ENCODE peak calls at places on chromosomes 12 and 14, in four cellular contexts. I, L, W and A are unnamed samples.

GRCh38 chr12:14774074-14774943 is 29.0 kb downstream of the WBP11 start:
- DNase-seq in I (peak), L (peak), W (peak), A (peak)

GRCh38 chr14:106840258-106840657 is 1313.9 kb downstream of the TMEM121 start:
- DNase-seq in I (no peak), L (no peak), W (no peak), A (no peak)

GRCh38 chr14:49977126-49977841 is 84.4 kb downstream of the ARF6 start:
- DNase-seq in I (no peak), L (no peak), W (no peak), A (no peak)

GRCh38 chr14:22387776-22388241 is 201.2 kb downstream of the DAD1 start:
- DNase-seq in I (no peak), L (peak), W (no peak), A (no peak)

GRCh38 chr14:101813171-101813759 is 51.8 kb downstream of the PPP2R5C start:
- DNase-seq in I (no peak), L (no peak), W (no peak), A (no peak)

GRCh38 chr12:104201238-104202001 is 14.2 kb upstream of the TXNRD1 start:
- DNase-seq in I (peak), L (peak), W (peak), A (peak)

GRCh38 chr12:51448618-51449256 is 24.1 kb downstream of the SLC4A8 start:
- DNase-seq in I (no peak), L (no peak), W (no peak), A (no peak)

GRCh38 chr12:77724367-77724957 is 106.2 kb upstream of the NAV3 start:
- DNase-seq in I (peak), L (peak), W (no peak), A (peak)

GRCh38 chr12:12736759-12737676 is 19.9 kb downstream of the CDKN1B start:
- DNase-seq in I (peak), L (no peak), W (no peak), A (peak)

GRCh38 chr12:84508325-84508861 is 404.2 kb downstream of the SLC6A15 start:
- DNase-seq in I (no peak), L (peak), W (no peak), A (peak)

GRCh38 chr14:67409461-67409860 is 2.5 kb downstream of the PLEK2 start:
- DNase-seq in I (no peak), L (no peak), W (no peak), A (no peak)

GRCh38 chr12:9345163-9345562 is 137.0 kb upstream of the PZP start:
- DNase-seq in I (no peak), L (no peak), W (no peak), A (no peak)

GRCh38 chr12:81375969-81376368 is 298.1 kb downstream of the ACSS3 start:
- DNase-seq in I (no peak), L (no peak), W (no peak), A (no peak)

GRCh38 chr14:54483848-54484247 is 4.9 kb downstream of the GMFB start:
- DNase-seq in I (no peak), L (no peak), W (no peak), A (no peak)

GRCh38 chr14:75877292-75877691 is 104.5 kb downstream of the TGFB3 start:
- DNase-seq in I (no peak), L (peak), W (no peak), A (peak)

GRCh38 chr14:99929601-99930000 is 135.6 kb upstream of the EVL start:
- DNase-seq in I (no peak), L (no peak), W (no peak), A (no peak)

GRCh38 chr14:44316647-44317432 is 190.2 kb downstream of the FSCB start:
- DNase-seq in I (no peak), L (peak), W (peak), A (peak)

GRCh38 chr12:98951401-98951800 is 306.3 kb downstream of the APAF1 start:
- DNase-seq in I (no peak), L (no peak), W (no peak), A (no peak)

GRCh38 chr14:85531141-85531593 is 1.2 kb downstream of the FLRT2 start:
- DNase-seq in I (peak), L (no peak), W (no peak), A (peak)

GRCh38 chr14:88352299-88353097 is 29.4 kb upstream of the KCNK10 start:
- DNase-seq in I (peak), L (no peak), W (no peak), A (peak)

GRCh38 chr14:89617471-89618291 is 200.6 kb upstream of the FOXN3 start:
- DNase-seq in I (peak), L (peak), W (no peak), A (peak)

GRCh38 chr14:80385340-80385739 is 174.0 kb upstream of the DIO2 start:
- DNase-seq in I (no peak), L (no peak), W (no peak), A (no peak)

GRCh38 chr12:62552906-62553556 is 86.4 kb downstream of the MON2 start:
- DNase-seq in I (no peak), L (no peak), W (no peak), A (no peak)

GRCh38 chr12:28191690-28192089 is 1.4 kb downstream of the CCDC91 start:
- DNase-seq in I (no peak), L (no peak), W (no peak), A (peak)

GRCh38 chr12:57816855-57817151 is 1.7 kb downstream of the AVIL start:
- DNase-seq in I (no peak), L (no peak), W (no peak), A (peak)

GRCh38 chr12:49959570-49960473 is 1.9 kb upstream of the AQP5 start:
- DNase-seq in I (peak), L (no peak), W (no peak), A (peak)

GRCh38 chr12:69196302-69197288 is 42.8 kb upstream of the CPSF6 start:
- DNase-seq in I (no peak), L (no peak), W (no peak), A (peak)

GRCh38 chr14:33986804-33987203 is 35.9 kb upstream of the EGLN3 start:
- DNase-seq in I (no peak), L (peak), W (peak), A (peak)

GRCh38 chr14:64671591-64671990 is 32.6 kb upstream of the PLEKHG3 start:
- DNase-seq in I (peak), L (peak), W (no peak), A (peak)

GRCh38 chr12:18492372-18493025 is 231.2 kb downstream of the PIK3C2G start:
- DNase-seq in I (no peak), L (no peak), W (no peak), A (peak)

GRCh38 chr14:92539419-92539818 is 25.8 kb downstream of the RIN3 start:
- DNase-seq in I (no peak), L (no peak), W (peak), A (no peak)

GRCh38 chr14:94717808-94718207 is 52.1 kb downstream of the GSC start:
- DNase-seq in I (no peak), L (no peak), W (no peak), A (no peak)

GRCh38 chr14:65910108-65910507 is 497.6 kb downstream of the FUT8 start:
- DNase-seq in I (no peak), L (peak), W (no peak), A (peak)

GRCh38 chr12:7899755-7900154 is 27.0 kb upstream of the SLC2A14 start:
- DNase-seq in I (no peak), L (peak), W (no peak), A (no peak)

GRCh38 chr12:53481957-53482586 is 17.2 kb downstream of the MAP3K12 start:
- DNase-seq in I (peak), L (no peak), W (peak), A (no peak)

GRCh38 chr12:19802915-19803314 is 363.6 kb downstream of the AEBP2 start:
- DNase-seq in I (no peak), L (no peak), W (no peak), A (no peak)

DNA sequence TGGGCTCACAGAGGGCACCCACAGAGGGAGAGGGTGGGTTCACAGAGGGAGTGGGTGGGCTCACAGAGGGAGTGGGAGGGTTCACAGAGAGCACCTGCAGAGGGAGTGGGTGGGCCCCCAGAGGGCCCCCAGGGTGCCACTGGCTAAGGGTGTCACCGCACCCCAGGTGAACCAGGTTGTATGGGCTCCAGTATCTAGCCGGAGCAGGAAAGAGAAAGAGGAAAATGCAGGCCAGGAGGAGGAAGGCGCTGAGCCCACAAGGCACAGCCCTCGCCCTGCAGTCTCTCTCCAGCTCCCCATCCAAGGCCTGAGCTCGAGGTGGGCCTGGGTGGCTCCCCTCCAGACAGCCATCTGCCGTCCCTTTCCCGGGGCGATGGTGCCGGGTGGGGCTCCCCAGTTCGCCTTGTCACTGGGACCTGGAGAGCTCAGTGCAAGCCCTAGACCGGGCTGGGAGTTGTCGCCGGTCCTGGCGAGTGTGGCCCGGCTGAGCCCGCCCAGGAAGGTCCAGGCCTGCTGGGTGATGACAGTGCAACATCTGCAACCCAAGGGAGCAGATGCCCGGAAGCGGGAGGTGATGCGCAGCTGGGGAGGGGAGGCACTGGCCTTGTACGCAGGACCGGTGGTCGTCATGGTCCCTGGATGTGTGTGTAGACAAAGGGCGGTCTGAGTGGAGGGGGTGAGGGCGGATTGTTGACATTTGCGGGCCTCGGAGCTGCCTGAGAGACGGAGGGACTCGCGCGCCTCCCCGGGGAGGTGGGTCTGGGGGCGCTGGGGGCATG is 760 bp downstream of the TMEM179 start:
- DNase-seq in I (no peak), L (no peak), W (no peak), A (no peak)
- H3K4me3 ChIP-seq in I (peak), L (no peak), W (no peak), A (no peak)

DNA sequence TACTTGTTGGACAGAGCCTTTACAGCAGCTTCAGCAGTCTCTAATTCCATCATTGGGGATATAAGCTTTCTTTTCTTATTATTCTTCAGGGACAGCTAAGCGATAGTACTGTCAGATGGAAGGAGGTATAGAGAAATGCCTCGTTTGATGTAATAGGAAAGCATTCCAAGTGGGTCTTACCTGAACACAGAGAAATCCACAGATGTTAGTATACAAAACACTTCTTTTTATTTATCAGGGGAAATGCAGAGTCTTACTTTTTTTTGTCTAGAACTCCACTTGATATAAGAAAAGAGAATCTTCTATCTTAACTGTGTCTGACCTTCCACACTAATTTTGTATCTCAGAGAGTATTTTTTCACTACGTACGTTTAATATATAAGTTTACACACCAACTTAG is 1.9 kb downstream of the SYT1 start:
- DNase-seq in I (no peak), L (no peak), W (no peak), A (peak)
- H3K4me3 ChIP-seq in I (no peak), L (no peak), W (no peak), A (no peak)

GRCh38 chr14:69696633-69697557 is 70.0 kb upstream of the SRSF5 start:
- DNase-seq in I (no peak), L (no peak), W (no peak), A (peak)

GRCh38 chr14:69693823-69694729 is 72.9 kb upstream of the SRSF5 start:
- DNase-seq in I (no peak), L (no peak), W (no peak), A (peak)

GRCh38 chr14:69694730-69695663 is 71.9 kb upstream of the SRSF5 start:
- DNase-seq in I (no peak), L (no peak), W (no peak), A (peak)

GRCh38 chr14:69698572-69698971 is 68.4 kb upstream of the SRSF5 start:
- DNase-seq in I (no peak), L (no peak), W (no peak), A (no peak)

DNA sequence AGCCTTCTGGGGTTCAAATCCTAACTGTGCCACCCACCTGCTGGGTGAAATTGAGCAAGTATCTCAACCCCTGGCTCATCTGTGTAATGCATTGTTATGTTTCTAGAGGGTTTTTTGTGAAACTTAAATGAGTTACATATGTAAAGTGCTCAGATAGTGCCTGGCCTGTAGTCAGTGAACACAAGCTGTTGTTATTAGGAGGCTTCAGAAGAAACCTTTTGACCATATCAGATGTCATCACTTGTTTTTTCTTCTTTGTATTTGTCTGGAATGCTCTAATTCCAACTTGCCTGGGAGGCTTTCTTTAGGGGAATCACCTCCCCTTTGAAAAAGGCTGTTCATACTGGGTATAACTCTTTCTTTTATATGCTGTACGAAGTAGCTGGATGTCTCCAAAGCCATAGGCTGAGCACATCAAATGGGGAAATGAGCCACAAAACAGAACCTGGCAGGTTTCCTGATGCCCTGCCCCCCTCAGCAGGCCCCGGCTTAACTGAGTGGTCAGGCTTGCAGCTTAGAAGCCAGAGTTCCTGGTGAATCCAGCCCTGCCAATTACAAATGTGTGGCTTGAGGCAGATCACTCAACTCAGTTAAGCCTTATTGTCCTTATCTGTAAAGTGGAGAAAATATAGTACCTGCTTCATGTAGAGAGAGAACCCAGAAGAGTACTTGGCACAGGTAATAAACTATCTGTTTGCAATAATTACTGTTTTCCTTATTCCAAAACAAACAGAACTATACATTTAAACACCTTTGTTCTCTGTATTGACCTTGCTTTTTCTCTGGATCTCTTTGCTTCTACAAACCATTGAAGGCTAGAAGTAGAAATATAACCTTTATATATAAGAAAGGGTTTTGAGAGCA is 71.0 kb upstream of the SRSF5 start:
- DNase-seq in I (peak), L (peak), W (no peak), A (peak)
- H3K4me3 ChIP-seq in I (no peak), L (no peak), W (no peak), A (no peak)

GRCh38 chr12:96198970-96199369 is 4.8 kb downstream of the ELK3 start:
- DNase-seq in I (no peak), L (peak), W (no peak), A (peak)

GRCh38 chr12:96195845-96196451 is 1.8 kb downstream of the ELK3 start:
- DNase-seq in I (peak), L (peak), W (no peak), A (peak)

GRCh38 chr12:96199465-96199864 is 5.3 kb downstream of the ELK3 start:
- DNase-seq in I (no peak), L (no peak), W (no peak), A (no peak)

GRCh38 chr12:96196781-96197180 is 2.6 kb downstream of the ELK3 start:
- DNase-seq in I (no peak), L (no peak), W (no peak), A (no peak)

GRCh38 chr12:96197503-96198272 is 3.5 kb downstream of the ELK3 start:
- DNase-seq in I (no peak), L (peak), W (no peak), A (peak)
- H3K4me3 ChIP-seq in I (no peak), L (no peak), W (no peak), A (no peak)

DNA sequence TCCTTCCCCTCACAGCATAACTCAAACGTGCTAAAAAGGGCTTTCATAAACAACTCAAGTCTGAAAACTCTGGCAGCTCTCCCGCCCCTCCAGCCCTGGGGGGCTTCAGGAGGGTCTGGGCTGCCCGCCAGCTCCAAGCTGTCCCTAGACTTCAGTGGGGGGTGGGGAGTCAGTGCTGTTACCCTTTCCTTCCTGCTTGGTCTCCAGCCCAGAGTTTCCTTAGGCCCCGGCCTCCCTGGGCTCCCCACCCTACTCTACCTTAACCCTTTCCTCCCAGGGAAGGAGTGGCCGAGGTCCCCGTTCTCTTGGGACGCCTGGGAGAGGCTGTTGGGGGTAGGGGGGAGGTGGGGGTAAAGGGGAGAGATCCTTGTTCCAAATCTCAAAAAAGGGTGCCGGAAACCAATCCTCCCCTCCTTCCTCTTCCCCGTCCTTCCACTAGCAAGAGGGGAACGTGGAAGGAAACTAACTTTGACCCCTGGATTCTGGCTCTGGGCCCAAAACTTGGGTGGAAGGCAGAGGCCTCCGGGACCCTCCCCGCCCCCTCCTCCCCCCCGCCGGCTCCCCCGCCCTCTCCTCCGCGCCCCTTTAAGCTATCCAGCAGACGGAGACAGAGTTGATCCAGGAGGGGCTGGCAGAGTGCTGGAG is 383 bp upstream of the NYNRIN start:
- DNase-seq in I (peak), L (no peak), W (no peak), A (peak)
- H3K4me3 ChIP-seq in I (peak), L (peak), W (peak), A (peak)

GRCh38 chr12:113462880-113463745 is 8.6 kb downstream of the LHX5 start:
- DNase-seq in I (peak), L (no peak), W (no peak), A (no peak)
- H3K4me3 ChIP-seq in I (peak), L (no peak), W (no peak), A (no peak)